ENCODE peak calls at places on chromosomes 3 and 15, in five cellular contexts. One of them, this sample, is unnamed. For H3K9me3, the result is how much of the 10 kb centered on the place peaks cover.

GRCh38 chr3:131048030-131048429 is 21.4 kb downstream of the NEK11 start:
- DNase-seq in HCT116: no peak
- DNase-seq in tibial artery: no peak
- DNase-seq in left lung: no peak
- DNase-seq in psoas muscle: no peak
- DNase-seq in this sample: no peak

GRCh38 chr3:182508896-182509295 is 284.4 kb upstream of the ATP11B start:
- DNase-seq in HCT116: no peak
- DNase-seq in left lung: no peak
- DNase-seq in tibial artery: no peak
- DNase-seq in psoas muscle: no peak
- DNase-seq in this sample: no peak

GRCh38 chr15:75107905-75108838 is 84.8 kb downstream of the PPCDC start:
- DNase-seq in psoas muscle: no peak
- DNase-seq in left lung: peak
- DNase-seq in HCT116: peak
- DNase-seq in tibial artery: no peak
- DNase-seq in this sample: no peak

GRCh38 chr3:50340404-50341329 is at the start of gene RASSF1:
- DNase-seq in psoas muscle: peak
- DNase-seq in HCT116: no peak
- DNase-seq in left lung: peak
- DNase-seq in tibial artery: peak
- DNase-seq in this sample: peak

GRCh38 chr15:48754011-48754410 is 56.9 kb downstream of the CEP152 start:
- DNase-seq in HCT116: no peak
- DNase-seq in left lung: no peak
- DNase-seq in tibial artery: no peak
- DNase-seq in psoas muscle: no peak
- DNase-seq in this sample: no peak

GRCh38 chr3:43477600-43477999 is 144.2 kb downstream of the ANO10 start:
- DNase-seq in psoas muscle: peak
- DNase-seq in tibial artery: no peak
- DNase-seq in HCT116: no peak
- DNase-seq in left lung: no peak
- DNase-seq in this sample: peak

GRCh38 chr15:41796457-41796856 is 22.2 kb downstream of the MAPKBP1 start:
- DNase-seq in psoas muscle: no peak
- DNase-seq in left lung: no peak
- DNase-seq in HCT116: no peak
- DNase-seq in tibial artery: no peak
- DNase-seq in this sample: no peak

GRCh38 chr3:149581681-149582349 is 76.0 kb downstream of the WWTR1 start:
- DNase-seq in tibial artery: peak
- DNase-seq in left lung: peak
- DNase-seq in psoas muscle: peak
- DNase-seq in HCT116: peak
- DNase-seq in this sample: no peak

GRCh38 chr3:156811092-156811862 is 14.9 kb upstream of the LEKR1 start:
- DNase-seq in psoas muscle: no peak
- DNase-seq in tibial artery: no peak
- DNase-seq in HCT116: no peak
- DNase-seq in left lung: no peak
- DNase-seq in this sample: no peak

GRCh38 chr15:74733269-74733668 is 7.9 kb upstream of the CYP1A1 start:
- DNase-seq in HCT116: no peak
- DNase-seq in psoas muscle: no peak
- DNase-seq in tibial artery: no peak
- DNase-seq in left lung: no peak
- DNase-seq in this sample: no peak

GRCh38 chr15:84572231-84572630 is 28.6 kb upstream of the ZSCAN2 start:
- DNase-seq in tibial artery: no peak
- DNase-seq in left lung: no peak
- DNase-seq in HCT116: no peak
- DNase-seq in psoas muscle: no peak
- DNase-seq in this sample: no peak

GRCh38 chr3:132461544-132461943 is 44.2 kb downstream of the DNAJC13 start:
- DNase-seq in tibial artery: no peak
- DNase-seq in psoas muscle: no peak
- DNase-seq in left lung: no peak
- DNase-seq in HCT116: no peak
- DNase-seq in this sample: no peak

GRCh38 chr15:67176195-67176971 is 78.1 kb downstream of the AAGAB start:
- DNase-seq in psoas muscle: peak
- DNase-seq in tibial artery: peak
- DNase-seq in HCT116: no peak
- DNase-seq in left lung: no peak
- DNase-seq in this sample: no peak

GRCh38 chr3:53890726-53891499 is 746 bp downstream of the SELENOK start:
- DNase-seq in HCT116: peak
- DNase-seq in left lung: no peak
- DNase-seq in psoas muscle: no peak
- DNase-seq in tibial artery: no peak
- DNase-seq in this sample: peak

GRCh38 chr3:46986782-46987484 is 7.5 kb downstream of the NBEAL2 start:
- DNase-seq in left lung: no peak
- DNase-seq in psoas muscle: no peak
- DNase-seq in tibial artery: no peak
- DNase-seq in HCT116: no peak
- DNase-seq in this sample: no peak

GRCh38 chr3:45593708-45594601 is 596 bp upstream of the LIMD1 start:
- DNase-seq in left lung: peak
- DNase-seq in psoas muscle: peak
- DNase-seq in tibial artery: peak
- DNase-seq in HCT116: peak
- DNase-seq in this sample: peak

GRCh38 chr15:78394981-78395619 is 42.9 kb upstream of the IREB2 start:
- DNase-seq in tibial artery: no peak
- DNase-seq in psoas muscle: no peak
- DNase-seq in left lung: no peak
- DNase-seq in HCT116: no peak
- DNase-seq in this sample: no peak

GRCh38 chr15:31227954-31228542 is 98.6 kb upstream of the KLF13 start:
- DNase-seq in psoas muscle: no peak
- DNase-seq in left lung: peak
- DNase-seq in HCT116: no peak
- DNase-seq in tibial artery: no peak
- DNase-seq in this sample: no peak

GRCh38 chr3:73783811-73784210 is 159.1 kb upstream of the PDZRN3 start:
- DNase-seq in HCT116: no peak
- DNase-seq in tibial artery: no peak
- DNase-seq in left lung: no peak
- DNase-seq in psoas muscle: no peak
- DNase-seq in this sample: no peak

GRCh38 chr3:117165611-117166051 is 456.1 kb downstream of the TUSC7 start:
- DNase-seq in left lung: no peak
- DNase-seq in tibial artery: no peak
- DNase-seq in psoas muscle: no peak
- DNase-seq in HCT116: no peak
- DNase-seq in this sample: no peak

DNA sequence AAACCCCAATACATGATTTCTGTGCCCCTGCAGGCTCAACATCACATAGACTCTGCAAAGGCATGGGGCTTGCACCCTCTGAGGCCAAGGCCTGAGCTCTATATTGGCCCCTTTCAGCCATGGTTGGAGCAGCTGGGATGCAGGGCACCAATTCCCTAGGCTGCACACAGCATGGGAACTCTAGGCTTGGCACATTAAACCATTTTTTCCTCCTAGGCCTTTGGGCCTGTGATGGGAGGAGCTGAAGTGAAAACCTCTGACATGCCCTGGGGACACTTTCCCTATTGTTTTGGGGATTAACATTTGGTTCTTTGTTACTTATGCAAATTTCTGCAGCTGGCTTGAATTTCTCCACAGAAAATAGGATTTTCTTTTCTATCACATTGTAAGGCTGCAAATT is 1629.5 kb downstream of the OTOL1 start:
- DNase-seq in psoas muscle: no peak
- DNase-seq in tibial artery: no peak
- DNase-seq in HCT116: no peak
- DNase-seq in left lung: no peak
- DNase-seq in this sample: no peak
- H3K9me3 ChIP-seq in psoas muscle: under half
- H3K9me3 ChIP-seq in tibial artery: under half
- H3K9me3 ChIP-seq in HCT116: under half
- H3K9me3 ChIP-seq in left lung: under half
- H3K9me3 ChIP-seq in this sample: under half

DNA sequence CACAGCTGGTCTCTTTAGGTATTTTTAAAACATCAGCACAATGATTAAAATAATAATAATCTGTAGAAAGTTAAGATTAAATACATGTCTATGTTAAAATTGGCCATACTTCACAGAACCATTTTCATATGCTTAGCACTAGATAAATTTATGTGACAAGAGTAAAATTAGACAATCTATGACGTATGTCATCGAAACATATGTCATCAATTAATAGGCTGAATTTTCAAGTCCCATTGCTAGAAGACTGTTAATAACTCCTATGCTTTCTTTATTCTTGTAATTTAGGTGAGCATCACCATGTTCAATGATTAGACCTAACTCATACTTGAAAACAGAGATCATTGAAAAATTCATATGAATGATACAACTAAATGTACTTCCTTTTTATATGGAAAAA is 593.3 kb upstream of the KCNMB2 start:
- DNase-seq in HCT116: no peak
- DNase-seq in left lung: no peak
- DNase-seq in tibial artery: no peak
- DNase-seq in psoas muscle: no peak
- DNase-seq in this sample: no peak
- H3K9me3 ChIP-seq in HCT116: under half
- H3K9me3 ChIP-seq in left lung: under half
- H3K9me3 ChIP-seq in tibial artery: under half
- H3K9me3 ChIP-seq in psoas muscle: under half
- H3K9me3 ChIP-seq in this sample: under half

DNA sequence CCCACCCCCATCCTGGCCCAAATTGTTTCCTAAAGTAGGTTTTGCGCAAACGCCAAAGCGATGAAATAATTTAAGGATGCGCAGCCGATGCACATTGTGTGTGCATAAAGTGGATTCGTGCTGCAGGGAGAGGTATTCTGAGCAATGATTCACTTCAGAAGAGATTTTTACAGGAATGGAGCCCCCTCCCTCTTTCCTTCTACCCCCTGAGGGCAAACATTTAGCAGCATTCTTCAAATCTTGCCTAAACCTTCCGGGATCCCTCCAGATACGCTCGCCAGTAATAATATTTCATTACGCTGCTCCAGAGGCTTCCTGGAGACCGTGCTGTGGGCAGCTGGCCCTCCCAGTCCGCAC is 14.6 kb downstream of the ZIC4 start:
- DNase-seq in left lung: no peak
- DNase-seq in psoas muscle: no peak
- DNase-seq in HCT116: no peak
- DNase-seq in tibial artery: no peak
- DNase-seq in this sample: no peak
- H3K9me3 ChIP-seq in left lung: under half
- H3K9me3 ChIP-seq in psoas muscle: under half
- H3K9me3 ChIP-seq in HCT116: under half
- H3K9me3 ChIP-seq in tibial artery: under half
- H3K9me3 ChIP-seq in this sample: under half

GRCh38 chr15:56948000-56948765 is 29.7 kb downstream of the TCF12 start:
- DNase-seq in tibial artery: no peak
- DNase-seq in left lung: no peak
- DNase-seq in HCT116: no peak
- DNase-seq in psoas muscle: no peak
- DNase-seq in this sample: no peak
- H3K9me3 ChIP-seq in tibial artery: under half
- H3K9me3 ChIP-seq in left lung: under half
- H3K9me3 ChIP-seq in HCT116: under half
- H3K9me3 ChIP-seq in psoas muscle: under half
- H3K9me3 ChIP-seq in this sample: under half

DNA sequence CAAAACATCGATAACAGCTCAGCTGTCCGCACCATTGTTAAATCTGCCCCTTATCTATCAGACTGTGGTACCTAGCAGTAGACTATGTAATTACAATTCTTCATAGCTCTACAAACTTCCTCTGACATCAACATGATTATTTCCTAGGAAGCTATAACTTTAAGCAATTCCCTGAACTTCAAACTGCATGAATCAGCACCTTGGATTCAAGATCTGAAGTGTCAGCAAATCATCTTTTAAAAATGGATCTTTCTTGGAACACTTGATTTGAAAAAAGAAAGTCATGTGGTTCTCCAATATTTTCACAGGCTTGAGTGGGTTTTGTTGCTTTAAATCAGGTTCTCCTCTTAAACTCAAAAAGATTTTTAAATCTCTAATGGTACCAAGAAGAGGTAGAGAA is 680.7 kb upstream of the LMCD1 start:
- DNase-seq in left lung: no peak
- DNase-seq in psoas muscle: no peak
- DNase-seq in tibial artery: no peak
- DNase-seq in HCT116: no peak
- DNase-seq in this sample: no peak
- H3K9me3 ChIP-seq in left lung: under half
- H3K9me3 ChIP-seq in psoas muscle: under half
- H3K9me3 ChIP-seq in tibial artery: under half
- H3K9me3 ChIP-seq in HCT116: under half
- H3K9me3 ChIP-seq in this sample: under half

GRCh38 chr15:27086146-27086545 is 115.2 kb downstream of the GABRG3 start:
- DNase-seq in HCT116: no peak
- DNase-seq in left lung: no peak
- DNase-seq in tibial artery: no peak
- DNase-seq in psoas muscle: no peak
- DNase-seq in this sample: no peak

GRCh38 chr15:27077790-27078189 is 106.8 kb downstream of the GABRG3 start:
- DNase-seq in psoas muscle: no peak
- DNase-seq in tibial artery: no peak
- DNase-seq in HCT116: no peak
- DNase-seq in left lung: no peak
- DNase-seq in this sample: no peak

GRCh38 chr15:27086800-27087199 is 115.8 kb downstream of the GABRG3 start:
- DNase-seq in tibial artery: no peak
- DNase-seq in left lung: no peak
- DNase-seq in HCT116: no peak
- DNase-seq in psoas muscle: no peak
- DNase-seq in this sample: no peak

GRCh38 chr15:27082526-27082925 is 111.5 kb downstream of the GABRG3 start:
- DNase-seq in left lung: no peak
- DNase-seq in tibial artery: no peak
- DNase-seq in HCT116: no peak
- DNase-seq in psoas muscle: no peak
- DNase-seq in this sample: no peak

GRCh38 chr15:27082019-27082418 is 111.0 kb downstream of the GABRG3 start:
- DNase-seq in left lung: no peak
- DNase-seq in tibial artery: no peak
- DNase-seq in HCT116: no peak
- DNase-seq in psoas muscle: no peak
- DNase-seq in this sample: no peak
- H3K9me3 ChIP-seq in left lung: under half
- H3K9me3 ChIP-seq in tibial artery: under half
- H3K9me3 ChIP-seq in HCT116: half or more
- H3K9me3 ChIP-seq in psoas muscle: under half
- H3K9me3 ChIP-seq in this sample: under half

GRCh38 chr3:186171528-186171927 is 62.6 kb upstream of the ETV5 start:
- DNase-seq in left lung: no peak
- DNase-seq in psoas muscle: no peak
- DNase-seq in HCT116: no peak
- DNase-seq in tibial artery: no peak
- DNase-seq in this sample: no peak
- H3K9me3 ChIP-seq in left lung: under half
- H3K9me3 ChIP-seq in psoas muscle: under half
- H3K9me3 ChIP-seq in HCT116: under half
- H3K9me3 ChIP-seq in tibial artery: under half
- H3K9me3 ChIP-seq in this sample: under half